ENCODE peak calls at places on chromosomes 4 and X, in nine cellular contexts. F is CD4-positive, alpha-beta T cell; P is activated CD4-positive, alpha-beta T cell treated with anti-CD3 and anti-CD28 coated beads for 1 hour; L is non-pigmented ciliary epithelial cell; G is NCI-H69; N is foreskin fibroblast; H is RWPE1; E is posterior cingulate gyrus; U is stimulated activated CD8-positive, alpha-beta memory T cell treated with anti-CD3 and anti-CD28 coated beads, Interleukin-15, amount 100 ng/mL, for 1 hour. A is an unnamed sample.

GRCh38 chr4:25925486-25926201 is 11.6 kb downstream of the SMIM20 start:
- DNase-seq in U (no peak), E (peak; percentile 44), P (no peak), G (peak; percentile 71), L (no peak), F (no peak), H (peak; percentile 34), N (peak; percentile 80), A (no peak)

GRCh38 chr4:120918788-120919187 is 3.7 kb downstream of the PRDM5 start:
- DNase-seq in H (no peak), F (no peak), N (peak; percentile 55), G (peak; percentile 3), P (no peak), U (no peak), E (no peak), L (no peak), A (no peak)

GRCh38 chrX:104270916-104271512 is 16.3 kb upstream of the ESX1 start:
- DNase-seq in N (peak; percentile 56), G (peak; percentile 45), H (peak; percentile 32), L (no peak), E (peak; percentile 54), F (peak; percentile 0), P (no peak), U (no peak), A (no peak)

GRCh38 chrX:30973784-30974427 is 84.9 kb upstream of the TAB3 start:
- DNase-seq in P (no peak), F (no peak), U (no peak), N (no peak), L (no peak), E (no peak), H (no peak), G (peak; percentile 5), A (no peak)

GRCh38 chr4:64617813-64618212 is 208.6 kb upstream of the TECRL start:
- DNase-seq in P (no peak), G (peak; percentile 70), N (no peak), L (no peak), E (no peak), U (no peak), F (no peak), H (peak; percentile 26), A (no peak)

GRCh38 chrX:545488-545887 is 85.1 kb upstream of the SHOX start:
- DNase-seq in F (no peak), E (no peak), L (peak; percentile 10), N (peak; percentile 67), P (no peak), G (no peak), H (no peak), U (no peak), A (no peak)

GRCh38 chr4:105147226-105148151 is 813 bp downstream of the TET2 start:
- DNase-seq in L (no peak), G (peak; percentile 76), N (peak; percentile 60), F (peak; percentile 9), E (no peak), H (peak; percentile 25), P (no peak), U (no peak), A (no peak)

GRCh38 chr4:127012549-127012948 is 620.2 kb upstream of the INTU start:
- DNase-seq in L (peak; percentile 9), G (peak; percentile 14), P (no peak), E (no peak), F (no peak), H (no peak), N (peak; percentile 68), U (no peak), A (peak; percentile 28)

GRCh38 chr4:122009524-122009923 is 57.7 kb upstream of the TRPC3 start:
- DNase-seq in E (no peak), P (no peak), G (no peak), U (no peak), H (no peak), N (no peak), F (no peak), L (no peak), A (no peak)

GRCh38 chr4:182143086-182143821 is 99.9 kb upstream of the TENM3 start:
- DNase-seq in P (no peak), E (no peak), L (no peak), G (peak; percentile 77), F (no peak), U (no peak), N (peak; percentile 50), H (peak; percentile 21), A (no peak)

GRCh38 chr4:6206771-6207290 is 6.5 kb upstream of the JAKMIP1 start:
- DNase-seq in F (no peak), P (no peak), H (no peak), U (no peak), L (no peak), G (no peak), N (no peak), E (no peak), A (no peak)